ENCODE peak calls at places on chromosomes 13 and 19, in seven cellular contexts. D, U, X, V, Q, A and R are unnamed samples.
A peak's percentile ranks its signal among the peaks of the same experiment; 100 is the strongest.

GRCh38 chr19:2982556-2982955 is 5.2 kb downstream of the TLE6 start:
- DNase-seq in D (no peak), U (no peak), V (no peak), A (no peak), X (no peak), Q (no peak), R (no peak)

GRCh38 chr19:17843908-17844490 is 3.8 kb downstream of the JAK3 start:
- DNase-seq in Q (no peak), A (no peak), D (no peak), X (no peak), V (no peak), U (no peak), R (no peak)

GRCh38 chr19:4369888-4370260 is 26.5 kb downstream of the MPND start:
- DNase-seq in D (no peak), X (peak; percentile 70), U (no peak), V (no peak), A (no peak), Q (peak; percentile 72), R (peak; percentile 80)

GRCh38 chr13:58151452-58151851 is 519.9 kb downstream of the PCDH17 start:
- DNase-seq in D (no peak), V (no peak), Q (no peak), A (no peak), X (no peak), U (no peak), R (no peak)

GRCh38 chr19:52922841-52923781 is at the start of gene ZNF888:
- DNase-seq in Q (peak; percentile 96), U (peak; percentile 82), V (peak; percentile 91), D (no peak), A (peak; percentile 90), X (peak; percentile 94), R (peak; percentile 96)

GRCh38 chr13:20399961-20400360 is 125.7 kb downstream of the CRYL1 start:
- DNase-seq in U (no peak), Q (peak; percentile 13), V (no peak), D (no peak), A (no peak), X (no peak), R (peak; percentile 18)

GRCh38 chr13:93289842-93290241 is 63.2 kb downstream of the GPC6 start:
- DNase-seq in D (no peak), V (no peak), U (no peak), Q (no peak), X (no peak), A (no peak), R (no peak)

GRCh38 chr13:32007494-32007893 is 24.1 kb upstream of the FRY start:
- DNase-seq in V (no peak), Q (no peak), A (no peak), U (no peak), X (no peak), D (no peak), R (no peak)

GRCh38 chr13:109840893-109841287 is 54.5 kb upstream of the IRS2 start:
- DNase-seq in V (no peak), Q (no peak), D (no peak), A (no peak), U (no peak), X (no peak), R (no peak)

GRCh38 chr13:51808811-51809210 is 4.8 kb upstream of the DHRS12 start:
- DNase-seq in Q (no peak), X (no peak), D (no peak), V (no peak), A (no peak), U (no peak), R (no peak)

GRCh38 chr19:1490020-1490310 is 185 bp downstream of the PCSK4 start:
- DNase-seq in D (no peak), Q (no peak), U (no peak), V (no peak), X (no peak), A (no peak), R (no peak)

GRCh38 chr19:3655402-3656072 is 28.9 kb upstream of the CACTIN start:
- DNase-seq in V (peak; percentile 59), X (no peak), Q (no peak), A (no peak), D (no peak), U (no peak), R (peak; percentile 33)

GRCh38 chr13:44976949-44977583 is 12.2 kb downstream of the NUFIP1 start:
- DNase-seq in U (no peak), D (no peak), A (no peak), V (no peak), X (no peak), Q (no peak), R (peak; percentile 65)

GRCh38 chr13:26816876-26817275 is 56.3 kb upstream of the GPR12 start:
- DNase-seq in U (no peak), D (no peak), X (no peak), V (no peak), A (no peak), Q (no peak), R (no peak)

GRCh38 chr13:25248071-25248470 is 39.2 kb downstream of the MTMR6 start:
- DNase-seq in Q (no peak), V (no peak), A (no peak), X (no peak), D (no peak), U (no peak), R (no peak)

GRCh38 chr19:46839752-46840151 is 10.9 kb downstream of the AP2S1 start:
- DNase-seq in A (no peak), U (no peak), X (no peak), Q (no peak), D (no peak), V (peak; percentile 6), R (peak; percentile 44)
- H3K27ac ChIP-seq in A (no peak overlapping the region), U (peak overlapping the region; percentile 37), X (peak overlapping the region; percentile 67), Q (peak overlapping the region; percentile 70), D (no peak overlapping the region), V (peak overlapping the region; percentile 16), R (peak overlapping the region; percentile 63)

DNA sequence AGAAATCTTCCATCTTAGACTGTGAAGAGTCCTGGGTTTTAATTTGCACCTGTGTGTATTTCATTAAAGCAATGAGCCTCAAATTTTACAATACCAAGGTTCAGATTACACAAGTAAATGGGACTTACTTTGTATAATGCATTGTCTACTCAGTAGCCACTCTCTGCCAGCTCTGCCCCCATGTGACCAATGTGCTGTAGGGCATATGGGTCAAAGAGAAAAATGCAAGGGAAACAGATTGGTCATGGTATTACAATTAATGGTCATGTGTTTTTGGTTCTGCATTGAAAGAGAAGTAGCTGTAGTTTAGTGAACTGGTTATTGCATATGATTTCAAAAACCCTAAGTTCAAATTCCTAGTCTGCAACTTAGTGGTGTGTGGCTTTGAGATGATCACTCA is 545.5 kb downstream of the SUCLA2 start:
- DNase-seq in A (no peak), U (no peak), Q (peak; percentile 33), X (no peak), D (no peak), V (peak; percentile 4), R (no peak)
- TF ChIP-seq EP300 in A (no peak), U (no peak), Q (no peak), X (no peak), D (no peak), V (no peak), R (no peak)

GRCh38 chr19:12982648-12983047 is 12.6 kb upstream of the NFIX start:
- DNase-seq in A (no peak), V (no peak), U (no peak), X (no peak), D (no peak), Q (no peak), R (no peak)
- TF ChIP-seq CTCF in A (no peak), V (no peak), U (no peak), X (no peak), D (no peak), Q (no peak), R (no peak)

GRCh38 chr13:107870400-107870799 is 344.9 kb downstream of the LIG4 start:
- DNase-seq in X (no peak), V (no peak), D (no peak), Q (no peak), U (no peak), A (no peak), R (no peak)

GRCh38 chr13:107866007-107866665 is 349.2 kb downstream of the LIG4 start:
- DNase-seq in D (no peak), A (no peak), U (no peak), X (no peak), Q (peak; percentile 33), V (peak; percentile 77), R (no peak)

GRCh38 chr13:107865643-107866006 is 349.7 kb downstream of the LIG4 start:
- DNase-seq in D (no peak), V (no peak), X (no peak), U (no peak), Q (no peak), A (no peak), R (no peak)

GRCh38 chr13:107866666-107867623 is 348.4 kb downstream of the LIG4 start:
- DNase-seq in V (peak; percentile 80), A (no peak), D (no peak), X (no peak), U (no peak), Q (no peak), R (no peak)

GRCh38 chr13:107867701-107868661 is 347.4 kb downstream of the LIG4 start:
- DNase-seq in U (no peak), D (no peak), X (no peak), A (peak; percentile 23), V (peak; percentile 87), Q (peak; percentile 22), R (peak; percentile 35)
- H3K27ac ChIP-seq in U (no peak overlapping the region), D (no peak overlapping the region), X (no peak overlapping the region), A (no peak overlapping the region), V (peak overlapping the region; percentile 72), Q (no peak overlapping the region), R (no peak overlapping the region)